ENCODE peak calls at places on chromosomes 1 and 21, in five cellular contexts. H is posterior vena cava, V is AG04449, K is mucosa of descending colon, Z is H4. T is an unnamed sample.
A peak's percentile ranks its signal among the peaks of the same experiment; 100 is the strongest.

GRCh38 chr1:209335090-209335692 is 248.3 kb upstream of the CAMK1G start:
- DNase-seq in H (no peak), V (peak; percentile 16), K (peak; percentile 18), Z (peak; percentile 24), T (peak; percentile 44)

GRCh38 chr21:26164311-26164710 is 6.3 kb downstream of the APP start:
- DNase-seq in H (no peak), V (no peak), K (no peak), Z (no peak), T (no peak)

GRCh38 chr1:221723918-221724263 is 18.0 kb downstream of the DUSP10 start:
- DNase-seq in H (no peak), V (no peak), K (no peak), Z (no peak), T (no peak)

GRCh38 chr1:25944986-25945385 is 38.8 kb upstream of the STMN1 start:
- DNase-seq in H (no peak), V (no peak), K (no peak), Z (no peak), T (no peak)

GRCh38 chr1:19861034-19861433 is 21.2 kb upstream of the OTUD3 start:
- DNase-seq in H (no peak), V (no peak), K (peak; percentile 58), Z (no peak), T (peak; percentile 17)

GRCh38 chr1:14181191-14181793 is 417.2 kb upstream of the KAZN start:
- DNase-seq in H (no peak), V (no peak), K (no peak), Z (peak; percentile 55), T (peak; percentile 91)

GRCh38 chr1:59568158-59568935 is 246.4 kb upstream of the HOOK1 start:
- DNase-seq in H (no peak), V (no peak), K (no peak), Z (peak; percentile 30), T (no peak)

GRCh38 chr1:98388431-98388830 is 273.1 kb upstream of the SNX7 start:
- DNase-seq in H (no peak), V (peak; percentile 7), K (peak; percentile 24), Z (peak; percentile 33), T (peak; percentile 69)

GRCh38 chr1:241902376-241903067 is 54.5 kb downstream of the EXO1 start:
- DNase-seq in H (no peak), V (no peak), K (peak; percentile 8), Z (no peak), T (no peak)

GRCh38 chr1:27444632-27445031 is 45.3 kb downstream of the WASF2 start:
- DNase-seq in H (no peak), V (no peak), K (no peak), Z (no peak), T (no peak)

GRCh38 chr21:18235545-18235944 is 9.1 kb upstream of the CHODL start:
- DNase-seq in H (no peak), V (no peak), K (no peak), Z (no peak), T (no peak)

GRCh38 chr1:203590559-203590958 is 36.1 kb upstream of the ATP2B4 start:
- DNase-seq in H (no peak), V (no peak), K (no peak), Z (no peak), T (no peak)

GRCh38 chr1:47676311-47677054 is 238.6 kb downstream of the FOXD2 start:
- DNase-seq in H (no peak), V (no peak), K (no peak), Z (no peak), T (no peak)

GRCh38 chr1:243542726-243543415 is 287.0 kb downstream of the SDCCAG8 start:
- DNase-seq in H (no peak), V (no peak), K (no peak), Z (no peak), T (no peak)

GRCh38 chr1:35855016-35855700 is 27.9 kb upstream of the AGO1 start:
- DNase-seq in H (no peak), V (no peak), K (peak; percentile 22), Z (no peak), T (no peak)

T was measured in astrocyte of the hippocampus.